ENCODE peak calls at places on chromosomes 4 and X, in eight cellular contexts. L, C, O, B, Q, J, R and Z are unnamed samples. For H3K9me3, the result is how much of the 10 kb centered on the place peaks cover.

GRCh38 chrX:51893931-51894696 is 691 bp downstream of the MAGED1 start:
- DNase-seq in L (peak), C (no peak), O (peak), B (no peak), Q (peak), J (peak), R (no peak), Z (no peak)

GRCh38 chrX:24692305-24692704 is 1.4 kb upstream of the POLA1 start:
- DNase-seq in L (no peak), C (no peak), O (no peak), B (no peak), Q (no peak), J (no peak), R (no peak), Z (no peak)

GRCh38 chrX:154534526-154535322 is 11.9 kb downstream of the G6PD start:
- DNase-seq in L (peak), C (peak), O (peak), B (peak), Q (peak), J (peak), R (no peak), Z (peak)

GRCh38 chr4:2696423-2696822 is 59.7 kb downstream of the TNIP2 start:
- DNase-seq in L (no peak), C (no peak), O (peak), B (no peak), Q (no peak), J (no peak), R (no peak), Z (no peak)

GRCh38 chr4:141439223-141439622 is 197.2 kb upstream of the IL15 start:
- DNase-seq in L (no peak), C (no peak), O (no peak), B (no peak), Q (no peak), J (no peak), R (no peak), Z (no peak)

GRCh38 chrX:106898462-106898861 is 4.7 kb downstream of the RIPPLY1 start:
- DNase-seq in L (no peak), C (peak), O (peak), B (no peak), Q (peak), J (peak), R (no peak), Z (no peak)

GRCh38 chr4:119897260-119897659 is 169.4 kb downstream of the MAD2L1 start:
- DNase-seq in L (no peak), C (no peak), O (no peak), B (no peak), Q (no peak), J (peak), R (no peak), Z (no peak)

GRCh38 chr4:13980317-13980716 is 352.8 kb upstream of the BOD1L1 start:
- DNase-seq in L (no peak), C (no peak), O (no peak), B (no peak), Q (no peak), J (peak), R (peak), Z (no peak)

DNA sequence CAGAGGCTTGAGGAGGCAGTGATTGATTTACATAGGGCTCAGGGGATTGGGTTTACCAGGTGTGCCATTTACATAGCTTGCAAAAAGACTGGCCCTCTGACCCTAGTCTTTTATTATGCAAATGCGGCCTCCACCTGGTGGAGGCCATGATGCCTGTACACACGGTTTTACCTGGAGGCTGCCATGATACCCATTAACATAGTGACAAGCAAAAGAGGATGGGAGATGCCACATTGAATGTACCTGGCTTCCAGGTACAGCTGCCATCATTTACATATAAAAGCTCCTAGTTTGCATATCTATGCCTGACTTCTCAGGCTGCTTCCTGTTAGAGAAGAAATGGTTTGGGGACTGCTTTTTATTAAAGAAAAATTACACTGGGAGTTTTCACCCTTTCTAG is 72.0 kb downstream of the NEXMIF start:
- DNase-seq in L (no peak), C (no peak), O (no peak), B (no peak), Q (no peak), J (no peak), R (no peak), Z (no peak)
- H3K9me3 ChIP-seq in L (half or more), C (under half), O (under half), B (half or more), Q (under half), J (under half), R (under half), Z (under half)

GRCh38 chrX:153510383-153510782 is 7.1 kb upstream of the ATP2B3 start:
- DNase-seq in L (no peak), C (no peak), O (no peak), B (no peak), Q (no peak), J (no peak), R (no peak), Z (no peak)

GRCh38 chrX:153514259-153514658 is 3.2 kb upstream of the ATP2B3 start:
- DNase-seq in L (no peak), C (no peak), O (no peak), B (no peak), Q (no peak), J (no peak), R (no peak), Z (no peak)

GRCh38 chrX:153513265-153513664 is 4.2 kb upstream of the ATP2B3 start:
- DNase-seq in L (no peak), C (no peak), O (no peak), B (no peak), Q (no peak), J (no peak), R (no peak), Z (no peak)

GRCh38 chrX:153512501-153512893 is 4.9 kb upstream of the ATP2B3 start:
- DNase-seq in L (no peak), C (no peak), O (no peak), B (no peak), Q (no peak), J (no peak), R (no peak), Z (no peak)

GRCh38 chrX:153511784-153512500 is 5.5 kb upstream of the ATP2B3 start:
- DNase-seq in L (no peak), C (no peak), O (no peak), B (no peak), Q (no peak), J (no peak), R (no peak), Z (no peak)
- H3K9me3 ChIP-seq in L (under half), C (under half), O (under half), B (under half), Q (under half), J (under half), R (under half), Z (under half)

DNA sequence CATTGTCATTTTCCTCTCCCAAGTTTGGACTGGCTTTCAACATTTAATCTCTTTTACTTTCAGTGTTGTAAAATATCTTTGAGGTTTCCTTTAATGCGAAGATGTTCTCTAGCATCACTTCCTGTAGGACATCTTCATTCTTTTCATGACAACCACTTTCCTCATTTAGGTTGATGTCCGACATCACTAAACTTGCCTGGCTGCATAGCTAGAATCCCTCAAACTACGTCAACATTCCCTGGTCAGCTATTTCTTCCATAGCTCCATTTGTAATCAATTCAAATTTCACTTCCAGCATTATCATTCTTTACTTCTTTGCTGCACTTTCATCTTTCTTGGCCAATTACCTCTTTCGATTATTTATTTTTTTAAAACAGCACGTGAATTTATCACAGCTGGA is 198.6 kb upstream of the EMCN start:
- DNase-seq in L (no peak), C (no peak), O (no peak), B (no peak), Q (no peak), J (no peak), R (no peak), Z (no peak)
- H3K9me3 ChIP-seq in L (under half), C (under half), O (under half), B (under half), Q (under half), J (under half), R (under half), Z (under half)

GRCh38 chr4:185966549-185966948 is 102.4 kb upstream of the TLR3 start:
- DNase-seq in L (no peak), C (no peak), O (no peak), B (no peak), Q (no peak), J (no peak), R (no peak), Z (no peak)

GRCh38 chr4:185969657-185970056 is 99.3 kb upstream of the TLR3 start:
- DNase-seq in L (no peak), C (no peak), O (no peak), B (no peak), Q (no peak), J (no peak), R (no peak), Z (no peak)

GRCh38 chr4:185965456-185966384 is 103.2 kb upstream of the TLR3 start:
- DNase-seq in L (no peak), C (no peak), O (no peak), B (no peak), Q (no peak), J (no peak), R (no peak), Z (no peak)

GRCh38 chr4:185966997-185967775 is 101.8 kb upstream of the TLR3 start:
- DNase-seq in L (no peak), C (no peak), O (no peak), B (no peak), Q (no peak), J (no peak), R (no peak), Z (no peak)
- H3K9me3 ChIP-seq in L (under half), C (under half), O (under half), B (under half), Q (under half), J (under half), R (under half), Z (under half)

DNA sequence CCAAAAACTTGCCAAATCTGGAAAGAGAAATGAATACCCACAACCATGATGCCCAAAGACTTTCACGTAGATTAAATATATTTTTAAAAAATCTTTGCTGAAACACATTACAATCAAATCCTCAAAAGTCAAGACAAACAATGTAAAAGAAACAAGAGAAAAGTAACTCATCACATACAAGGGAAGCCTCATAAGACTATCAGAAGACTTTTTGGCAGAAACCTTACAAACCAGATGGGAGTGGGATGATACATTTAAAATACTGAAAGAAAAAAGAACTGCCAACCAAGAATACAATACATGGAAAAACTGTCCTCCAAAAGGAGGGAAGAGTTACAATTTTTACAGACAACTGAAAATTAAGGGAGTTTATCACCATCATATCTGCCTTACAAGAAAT is 319.0 kb upstream of the INTU start:
- DNase-seq in L (no peak), C (no peak), O (no peak), B (no peak), Q (no peak), J (no peak), R (no peak), Z (no peak)
- H3K9me3 ChIP-seq in L (under half), C (under half), O (under half), B (under half), Q (under half), J (under half), R (under half), Z (under half)

GRCh38 chr4:5066101-5066500 is 14.8 kb downstream of the STK32B start:
- DNase-seq in L (no peak), C (no peak), O (no peak), B (no peak), Q (no peak), J (no peak), R (no peak), Z (no peak)

GRCh38 chr4:5072948-5073347 is 21.7 kb downstream of the STK32B start:
- DNase-seq in L (no peak), C (no peak), O (no peak), B (no peak), Q (no peak), J (no peak), R (no peak), Z (no peak)

GRCh38 chr4:5067908-5068307 is 16.6 kb downstream of the STK32B start:
- DNase-seq in L (no peak), C (no peak), O (no peak), B (no peak), Q (no peak), J (no peak), R (no peak), Z (no peak)

GRCh38 chr4:5069916-5070315 is 18.6 kb downstream of the STK32B start:
- DNase-seq in L (no peak), C (no peak), O (no peak), B (no peak), Q (no peak), J (no peak), R (no peak), Z (no peak)
- H3K9me3 ChIP-seq in L (under half), C (under half), O (under half), B (under half), Q (under half), J (under half), R (under half), Z (under half)

GRCh38 chrX:55713635-55714034 is 3.9 kb upstream of the RRAGB start:
- DNase-seq in L (no peak), C (no peak), O (no peak), B (no peak), Q (no peak), J (no peak), R (no peak), Z (no peak)
- H3K9me3 ChIP-seq in L (under half), C (under half), O (under half), B (under half), Q (under half), J (under half), R (under half), Z (under half)

DNA sequence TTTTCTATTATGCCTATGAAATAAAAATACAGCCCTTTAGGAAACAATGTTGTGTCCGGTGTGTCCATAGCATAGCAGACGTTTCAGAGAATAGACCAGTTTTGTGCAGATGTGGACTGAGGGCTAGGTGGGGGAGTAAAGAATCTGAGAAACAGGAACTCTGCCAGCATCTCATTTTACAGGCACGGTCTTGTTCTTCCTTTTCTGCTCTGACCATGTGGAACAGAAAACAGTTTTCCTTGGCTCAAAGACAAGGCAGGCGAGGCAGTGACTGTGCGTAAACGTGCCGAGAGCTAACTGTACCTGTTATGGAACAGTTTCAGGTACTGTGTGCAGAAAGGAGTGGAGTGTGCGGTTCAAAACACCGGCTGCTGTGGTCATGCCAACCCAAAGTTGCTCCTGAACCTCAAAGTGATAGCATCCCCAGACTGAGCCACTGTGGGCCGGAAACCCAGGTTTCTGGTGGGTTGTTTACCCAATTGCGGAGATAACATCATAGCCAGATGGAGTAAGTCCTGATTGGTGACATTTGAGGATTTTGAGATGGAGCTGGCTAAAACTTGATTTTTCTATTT is 20.2 kb downstream of the CNGA2 start:
- DNase-seq in L (no peak), C (no peak), O (no peak), B (no peak), Q (no peak), J (no peak), R (no peak), Z (no peak)
- H3K9me3 ChIP-seq in L (under half), C (under half), O (under half), B (under half), Q (under half), J (under half), R (under half), Z (under half)